ENCODE peak calls at places on chromosomes 2 and 18, in seven cellular contexts. K is stimulated activated CD4-positive, alpha-beta T cell treated with anti-CD3 and anti-CD28 coated beads, Interleukin-1b, Interleukin-23, amount 100 ng/mL, for 24 hours; X is NCI-H446; T is AG08395; P is lung microvascular endothelial cell; Q is fibroblast of lung; A is GM04504. R is an unnamed sample.

GRCh38 chr2:8441986-8442385 is 239.9 kb upstream of the ID2 start:
- DNase-seq in Q (no peak), P (no peak), K (no peak), T (no peak), X (no peak), A (no peak), R (no peak)

GRCh38 chr2:241867776-241868420 is 1.6 kb upstream of the RTP5 start:
- DNase-seq in K (no peak), Q (no peak), P (no peak), A (no peak), T (no peak), X (no peak), R (no peak)

GRCh38 chr2:37457401-37457901 is 113.0 kb downstream of the QPCT start:
- DNase-seq in K (no peak), A (no peak), X (no peak), Q (peak; percentile 88), T (peak; percentile 39), P (no peak), R (peak; percentile 13)

GRCh38 chr2:205216092-205216491 is 466.2 kb upstream of the NRP2 start:
- DNase-seq in K (no peak), Q (no peak), X (no peak), P (no peak), A (no peak), T (no peak), R (no peak)

GRCh38 chr2:159961005-159961404 is 101.4 kb downstream of the PLA2R1 start:
- DNase-seq in Q (peak; percentile 55), T (no peak), P (peak; percentile 9), K (no peak), X (no peak), A (no peak), R (no peak)

GRCh38 chr2:77521931-77522470 is at the start of gene LRRTM4:
- DNase-seq in K (no peak), T (no peak), A (no peak), Q (peak; percentile 2), X (no peak), P (no peak), R (no peak)

GRCh38 chr18:59021500-59021899 is 118.2 kb upstream of the SEC11C start:
- DNase-seq in A (no peak), Q (no peak), T (no peak), P (no peak), K (no peak), X (no peak), R (no peak)

GRCh38 chr18:77251730-77252050 is 2.0 kb downstream of the GALR1 start:
- DNase-seq in A (no peak), X (no peak), P (no peak), Q (no peak), T (no peak), K (no peak), R (no peak)

GRCh38 chr2:104408266-104408665 is 445.6 kb upstream of the POU3F3 start:
- DNase-seq in A (no peak), T (peak; percentile 13), Q (peak; percentile 57), P (no peak), K (no peak), X (no peak), R (no peak)

GRCh38 chr2:79219383-79219988 is 59.9 kb upstream of the REG3A start:
- DNase-seq in K (no peak), T (peak; percentile 19), A (peak; percentile 8), X (peak; percentile 5), Q (peak; percentile 17), P (peak; percentile 55), R (peak; percentile 6)

GRCh38 chr2:15582645-15583340 is 8.9 kb upstream of the DDX1 start:
- DNase-seq in X (no peak), A (no peak), Q (no peak), P (no peak), K (no peak), T (peak; percentile 12), R (no peak)

GRCh38 chr18:61703508-61703907 is 189.3 kb downstream of the RNF152 start:
- DNase-seq in K (no peak), P (no peak), T (peak; percentile 31), A (peak; percentile 33), X (no peak), Q (peak; percentile 82), R (peak; percentile 72)

GRCh38 chr2:119772128-119772527 is 12.4 kb downstream of the PTPN4 start:
- DNase-seq in A (no peak), X (no peak), T (no peak), P (no peak), Q (peak; percentile 22), K (no peak), R (no peak)

GRCh38 chr2:62149708-62150107 is 46.2 kb upstream of the B3GNT2 start:
- DNase-seq in Q (peak; percentile 95), P (peak; percentile 88), K (no peak), X (no peak), T (peak; percentile 86), A (peak; percentile 89), R (peak; percentile 91)

GRCh38 chr2:162210385-162210784 is 32.9 kb downstream of the FAP start:
- DNase-seq in A (no peak), P (peak; percentile 8), X (no peak), Q (peak; percentile 48), K (no peak), T (no peak), R (no peak)

GRCh38 chr18:50312296-50313030 is 25.0 kb upstream of the CXXC1 start:
- DNase-seq in T (no peak), P (no peak), X (no peak), A (no peak), K (no peak), Q (no peak), R (no peak)

GRCh38 chr2:134275058-134275862 is 21.4 kb downstream of the MGAT5 start:
- DNase-seq in T (no peak), A (no peak), Q (no peak), P (no peak), K (no peak), X (no peak), R (no peak)

GRCh38 chr2:66024396-66024795 is 410.5 kb upstream of the MEIS1 start:
- DNase-seq in Q (no peak), X (no peak), K (no peak), P (no peak), A (no peak), T (no peak), R (no peak)

GRCh38 chr2:43116988-43117387 is 109.4 kb downstream of the ZFP36L2 start:
- DNase-seq in X (no peak), T (no peak), A (no peak), K (no peak), Q (no peak), P (no peak), R (no peak)

GRCh38 chr2:201532686-201533304 is 81.3 kb downstream of the STRADB start:
- DNase-seq in K (no peak), P (no peak), Q (peak; percentile 97), X (no peak), T (peak; percentile 86), A (peak; percentile 79), R (peak; percentile 8)

GRCh38 chr2:236536727-236537398 is 32.8 kb upstream of the ACKR3 start:
- DNase-seq in X (no peak), K (no peak), T (no peak), P (no peak), Q (no peak), A (no peak), R (no peak)

GRCh38 chr2:42438685-42439084 is 55.1 kb downstream of the KCNG3 start:
- DNase-seq in P (no peak), A (no peak), Q (no peak), K (no peak), T (no peak), X (no peak), R (no peak)

GRCh38 chr2:39772812-39773152 is 6.3 kb downstream of the THUMPD2 start:
- DNase-seq in Q (no peak), A (no peak), P (no peak), T (no peak), K (no peak), X (no peak), R (no peak)

GRCh38 chr2:29700560-29700959 is 220.8 kb downstream of the ALK start:
- DNase-seq in P (no peak), X (no peak), Q (peak; percentile 95), A (no peak), K (no peak), T (peak; percentile 34), R (no peak)

GRCh38 chr2:229282758-229283546 is 11.9 kb upstream of the PID1 start:
- DNase-seq in A (peak; percentile 81), Q (peak; percentile 92), P (peak; percentile 17), K (no peak), T (peak; percentile 91), X (no peak), R (peak; percentile 61)

GRCh38 chr18:10194592-10194991 is 259.8 kb upstream of the APCDD1 start:
- DNase-seq in P (no peak), Q (no peak), T (peak; percentile 30), A (no peak), X (no peak), K (no peak), R (no peak)

GRCh38 chr2:235026137-235026536 is 74.3 kb downstream of the SH3BP4 start:
- DNase-seq in X (peak; percentile 50), T (peak; percentile 47), A (peak; percentile 71), K (no peak), P (peak; percentile 86), Q (peak; percentile 94), R (peak; percentile 67)

GRCh38 chr18:26133652-26134051 is at the start of gene PSMA8:
- DNase-seq in P (no peak), A (no peak), K (peak; percentile 10), T (no peak), X (no peak), Q (no peak), R (no peak)

GRCh38 chr2:3291113-3291512 is 86.5 kb downstream of the EIPR1 start:
- DNase-seq in X (no peak), P (no peak), T (no peak), K (no peak), Q (no peak), A (no peak), R (no peak)

GRCh38 chr2:163834221-163834620 is 98.4 kb upstream of the FIGN start:
- DNase-seq in T (no peak), K (no peak), Q (no peak), A (no peak), X (no peak), P (no peak), R (no peak)

GRCh38 chr2:63078852-63079606 is 28.4 kb downstream of the OTX1 start:
- DNase-seq in Q (no peak), X (no peak), K (no peak), A (no peak), T (peak; percentile 7), P (no peak), R (no peak)

GRCh38 chr2:45432406-45432805 is 178.7 kb downstream of the SRBD1 start:
- DNase-seq in K (no peak), Q (no peak), A (no peak), T (no peak), P (no peak), X (no peak), R (peak; percentile 40)

R was measured in fibroblast of the conjunctiva.